ENCODE peak calls at places on chromosome 2, in nine cellular contexts. K, B, R, N, G, Y, Q, Z and T are unnamed samples.
A peak's percentile ranks its signal among the peaks of the same experiment; 100 is the strongest.

GRCh38 chr2:200199576-200200263 is 106.8 kb upstream of the SPATS2L start:
- DNase-seq in B (no peak), N (no peak), K (no peak), G (no peak), Y (no peak), Z (no peak), R (no peak), Q (no peak), T (no peak)

GRCh38 chr2:12119841-12120240 is 373.4 kb downstream of the LPIN1 start:
- DNase-seq in N (no peak), B (no peak), Z (peak; percentile 64), R (no peak), K (no peak), Y (no peak), Q (no peak), G (no peak), T (no peak)

GRCh38 chr2:99240431-99240830 is 15.0 kb downstream of the LYG2 start:
- DNase-seq in G (no peak), Q (no peak), N (no peak), K (no peak), Z (no peak), B (no peak), Y (no peak), R (no peak), T (no peak)

GRCh38 chr2:136175466-136175865 is 57.5 kb upstream of the CXCR4 start:
- DNase-seq in R (no peak), K (no peak), G (no peak), N (no peak), Y (no peak), Z (no peak), Q (no peak), B (no peak), T (no peak)

GRCh38 chr2:27308359-27308875 is at the start of gene UCN:
- DNase-seq in Z (no peak), R (no peak), Q (peak; percentile 83), K (no peak), G (no peak), Y (no peak), B (no peak), N (no peak), T (peak; percentile 67)

GRCh38 chr2:238388794-238389193 is 37.9 kb upstream of the ASB1 start:
- DNase-seq in R (no peak), Q (no peak), Y (no peak), N (no peak), B (peak; percentile 23), G (no peak), K (no peak), Z (no peak), T (no peak)

GRCh38 chr2:150977296-150977695 is 284.4 kb downstream of the RBM43 start:
- DNase-seq in N (no peak), Y (no peak), R (no peak), B (no peak), Z (no peak), G (no peak), Q (no peak), K (no peak), T (no peak)

GRCh38 chr2:227545990-227546389 is 52.7 kb upstream of the SCYGR2 start:
- DNase-seq in R (no peak), G (no peak), Z (no peak), Q (no peak), N (peak; percentile 2), B (no peak), Y (no peak), K (peak; percentile 34), T (no peak)

GRCh38 chr2:45124456-45124855 is 115.2 kb upstream of the SIX2 start:
- DNase-seq in Q (no peak), Z (no peak), K (no peak), G (no peak), N (no peak), R (no peak), Y (no peak), B (no peak), T (no peak)

GRCh38 chr2:98298685-98299180 is 47.5 kb upstream of the CNGA3 start:
- DNase-seq in Z (no peak), Q (no peak), G (no peak), N (no peak), B (no peak), K (no peak), Y (no peak), R (no peak), T (no peak)

GRCh38 chr2:144937899-144938298 is 418.0 kb upstream of the ZEB2 start:
- DNase-seq in B (no peak), Q (no peak), Y (no peak), Z (peak; percentile 29), K (no peak), G (no peak), R (no peak), N (no peak), T (no peak)

GRCh38 chr2:23487735-23488492 is 102.9 kb downstream of the KLHL29 start:
- DNase-seq in K (no peak), Y (no peak), N (peak; percentile 81), G (peak; percentile 63), R (no peak), Q (no peak), B (no peak), Z (peak; percentile 53), T (peak; percentile 19)

GRCh38 chr2:218329027-218329825 is 27.4 kb upstream of the CATIP start:
- DNase-seq in R (no peak), N (no peak), K (no peak), G (no peak), Y (no peak), Z (no peak), Q (no peak), B (no peak), T (no peak)

GRCh38 chr2:101893676-101894381 is 97.9 kb upstream of the IL1R2 start:
- DNase-seq in Y (no peak), N (no peak), Z (no peak), R (no peak), K (no peak), G (no peak), Q (peak; percentile 64), B (no peak), T (no peak)

GRCh38 chr2:199659207-199659606 is 191.8 kb downstream of the FTCDNL1 start:
- DNase-seq in N (no peak), Z (peak; percentile 2), B (no peak), K (peak; percentile 74), Q (peak; percentile 69), R (no peak), Y (no peak), G (peak; percentile 56), T (no peak)

GRCh38 chr2:171811229-171811628 is 82.8 kb downstream of the SLC25A12 start:
- DNase-seq in N (peak; percentile 18), Z (peak; percentile 29), Y (no peak), B (no peak), Q (no peak), K (no peak), G (no peak), R (no peak), T (no peak)

GRCh38 chr2:36336321-36336720 is 19.3 kb upstream of the CRIM1 start:
- DNase-seq in B (no peak), K (no peak), N (no peak), Y (no peak), Q (no peak), G (no peak), R (no peak), Z (no peak), T (no peak)

GRCh38 chr2:30869988-30870387 is 62.7 kb upstream of the CAPN13 start:
- DNase-seq in N (no peak), B (no peak), Q (no peak), K (no peak), G (no peak), R (no peak), Y (no peak), Z (no peak), T (no peak)